ENCODE peak calls at places on chromosomes 2 and 18, in eight cellular contexts. U, M, T, P, Y, K, I and V are unnamed samples. For H3K4me1, the result is how much of the 10 kb centered on the place peaks cover.

GRCh38 chr2:47339745-47340541 is 63.0 kb upstream of the MSH2 start:
- DNase-seq in K (peak), M (no peak), T (no peak), Y (no peak), I (no peak), U (no peak), P (no peak), V (no peak)

GRCh38 chr2:227376911-227377396 is 2.2 kb downstream of the TM4SF20 start:
- DNase-seq in M (no peak), I (no peak), K (peak), T (no peak), P (no peak), Y (no peak), U (no peak), V (no peak)

GRCh38 chr2:37886745-37887144 is 38.3 kb upstream of the RMDN2 start:
- DNase-seq in P (no peak), M (no peak), T (no peak), K (peak), Y (no peak), U (no peak), I (no peak), V (no peak)

GRCh38 chr2:60945341-60945740 is 64.0 kb downstream of the REL start:
- DNase-seq in K (no peak), M (no peak), U (no peak), T (peak), Y (no peak), P (no peak), I (no peak), V (no peak)

GRCh38 chr2:232981767-232982360 is 31.2 kb downstream of the NGEF start:
- DNase-seq in T (no peak), Y (no peak), K (no peak), U (no peak), I (peak), M (no peak), P (no peak), V (no peak)

GRCh38 chr18:7394041-7394440 is 163.2 kb downstream of the LRRC30 start:
- DNase-seq in T (no peak), P (no peak), U (no peak), M (no peak), Y (no peak), K (no peak), I (no peak), V (no peak)

GRCh38 chr18:23837591-23837990 is 148.3 kb downstream of the LAMA3 start:
- DNase-seq in K (peak), T (no peak), Y (no peak), U (peak), M (no peak), P (no peak), I (no peak), V (peak)

GRCh38 chr2:11631462-11631861 is 38.5 kb downstream of the NTSR2 start:
- DNase-seq in T (no peak), P (no peak), K (no peak), I (no peak), M (peak), Y (no peak), U (no peak), V (no peak)

GRCh38 chr2:182649316-182649715 is 66.7 kb upstream of the DNAJC10 start:
- DNase-seq in I (no peak), T (peak), K (peak), M (no peak), P (no peak), Y (no peak), U (no peak), V (no peak)

GRCh38 chr18:22318745-22319407 is 98.8 kb downstream of the CTAGE1 start:
- DNase-seq in M (no peak), T (peak), Y (no peak), P (no peak), I (no peak), U (no peak), K (peak), V (peak)

GRCh38 chr2:38462121-38462634 is 85.1 kb upstream of the ATL2 start:
- DNase-seq in P (no peak), U (no peak), Y (no peak), K (peak), T (no peak), I (no peak), M (no peak), V (no peak)

GRCh38 chr18:69172046-69172445 is 228.6 kb upstream of the DOK6 start:
- DNase-seq in I (no peak), P (no peak), K (peak), Y (no peak), M (no peak), U (no peak), T (no peak), V (no peak)

GRCh38 chr2:124763611-124764010 is 738.5 kb downstream of the CNTNAP5 start:
- DNase-seq in Y (no peak), M (no peak), U (no peak), P (no peak), T (peak), I (no peak), K (no peak), V (no peak)

GRCh38 chr2:238369516-238370481 is 49.5 kb downstream of the TRAF3IP1 start:
- DNase-seq in K (peak), U (no peak), I (no peak), P (no peak), Y (no peak), M (no peak), T (no peak), V (no peak)

GRCh38 chr2:35428548-35428947 is 927.0 kb upstream of the CRIM1 start:
- DNase-seq in P (no peak), K (peak), M (no peak), I (no peak), T (peak), U (no peak), Y (peak), V (no peak)

GRCh38 chr2:1645761-1646476 is 98.4 kb downstream of the PXDN start:
- DNase-seq in Y (no peak), T (no peak), M (no peak), P (no peak), I (no peak), K (no peak), U (no peak), V (peak)

GRCh38 chr2:68124321-68124720 is 33.4 kb upstream of the PNO1 start:
- DNase-seq in T (no peak), K (peak), U (no peak), I (no peak), P (no peak), M (no peak), Y (no peak), V (no peak)

GRCh38 chr2:180983468-180984388 is 3.3 kb downstream of the UBE2E3 start:
- DNase-seq in M (no peak), P (peak), U (no peak), Y (no peak), K (peak), T (peak), I (peak), V (no peak)

GRCh38 chr2:125479143-125479636 is 1176.8 kb upstream of the GYPC start:
- DNase-seq in Y (no peak), M (no peak), U (no peak), P (no peak), T (no peak), I (peak), K (no peak), V (no peak)

GRCh38 chr2:64661770-64662169 is 8.1 kb upstream of the SERTAD2 start:
- DNase-seq in M (no peak), K (no peak), T (no peak), U (no peak), I (no peak), P (no peak), Y (no peak), V (no peak)

GRCh38 chr2:144580521-144581153 is 60.7 kb upstream of the ZEB2 start:
- DNase-seq in K (no peak), U (no peak), I (no peak), M (no peak), T (peak), Y (no peak), P (no peak), V (no peak)

GRCh38 chr2:182240862-182241371 is 185.9 kb downstream of the PDE1A start:
- DNase-seq in I (peak), Y (no peak), T (peak), M (no peak), K (peak), P (no peak), U (no peak), V (no peak)

GRCh38 chr2:240451108-240451611 is 15.7 kb downstream of the GPC1 start:
- DNase-seq in T (no peak), U (no peak), I (no peak), P (no peak), M (no peak), K (no peak), Y (peak), V (peak)

GRCh38 chr18:34709104-34709503 is 994 bp upstream of the DTNA start:
- DNase-seq in Y (no peak), I (no peak), T (no peak), P (no peak), K (peak), U (peak), M (no peak), V (no peak)

GRCh38 chr2:33949371-33949770 is 350.3 kb upstream of the FAM98A start:
- DNase-seq in M (no peak), Y (no peak), T (no peak), P (no peak), I (no peak), U (no peak), K (no peak), V (no peak)

GRCh38 chr2:134912406-134912805 is 6.2 kb upstream of the CCNT2 start:
- DNase-seq in K (peak), T (no peak), M (no peak), I (no peak), U (no peak), P (no peak), Y (no peak), V (no peak)

GRCh38 chr18:48408727-48409590 is at the start of gene ZBTB7C:
- DNase-seq in P (no peak), K (peak), I (peak), U (peak), Y (peak), T (peak), M (no peak), V (peak)

GRCh38 chr2:83915381-83915780 is 543.7 kb downstream of the SUCLG1 start:
- DNase-seq in Y (no peak), P (no peak), U (no peak), M (no peak), I (no peak), K (peak), T (no peak), V (no peak)

GRCh38 chr18:29164020-29164706 is 987.2 kb upstream of the CDH2 start:
- DNase-seq in U (no peak), T (no peak), M (no peak), I (no peak), K (peak), P (no peak), Y (no peak), V (no peak)

GRCh38 chr2:105373895-105374401 is 24.9 kb downstream of the FHL2 start:
- DNase-seq in P (no peak), M (no peak), Y (no peak), U (no peak), T (no peak), I (no peak), K (no peak), V (no peak)

GRCh38 chr2:24917086-24917485 is 3.0 kb downstream of the ADCY3 start:
- DNase-seq in M (no peak), U (no peak), I (no peak), K (peak), Y (no peak), P (no peak), T (no peak), V (no peak)

GRCh38 chr2:83016343-83017110 is 1442.6 kb downstream of the SUCLG1 start:
- DNase-seq in I (no peak), T (peak), U (no peak), M (no peak), P (no peak), K (no peak), Y (no peak), V (no peak)

GRCh38 chr2:38274286-38275276 is 102.5 kb downstream of the ATL2 start:
- DNase-seq in Y (no peak), K (peak), T (peak), U (no peak), M (peak), I (no peak), P (no peak), V (no peak)

GRCh38 chr2:31238906-31239841 is 5.2 kb downstream of the EHD3 start:
- DNase-seq in I (peak), K (no peak), U (no peak), T (no peak), P (no peak), M (no peak), Y (no peak), V (no peak)

GRCh38 chr2:102029405-102029804 is 37.6 kb downstream of the IL1R2 start:
- DNase-seq in U (no peak), P (no peak), I (no peak), T (no peak), K (no peak), M (no peak), Y (no peak), V (no peak)

GRCh38 chr2:102027703-102028059 is 35.9 kb downstream of the IL1R2 start:
- DNase-seq in I (no peak), Y (no peak), K (no peak), M (peak), T (no peak), U (no peak), P (no peak), V (no peak)

GRCh38 chr2:102029952-102030351 is 38.2 kb downstream of the IL1R2 start:
- DNase-seq in M (no peak), P (no peak), I (no peak), Y (no peak), U (no peak), K (no peak), T (no peak), V (no peak)

GRCh38 chr2:102027036-102027702 is 35.4 kb downstream of the IL1R2 start:
- DNase-seq in U (peak), M (peak), I (no peak), Y (no peak), P (no peak), T (no peak), K (peak), V (no peak)

GRCh38 chr2:102028470-102028869 is 36.7 kb downstream of the IL1R2 start:
- DNase-seq in M (no peak), P (no peak), K (no peak), U (no peak), I (no peak), Y (no peak), T (no peak), V (no peak)
- H3K4me1 ChIP-seq in M (under half), P (under half), K (under half), U (under half), I (under half), Y (half or more), T (under half), V (under half)

GRCh38 chr2:41927581-41928260 is 120.1 kb upstream of the PKDCC start:
- DNase-seq in I (no peak), T (no peak), P (no peak), K (peak), U (no peak), Y (no peak), M (no peak), V (no peak)

GRCh38 chr2:41926614-41927580 is 120.9 kb upstream of the PKDCC start:
- DNase-seq in U (peak), T (no peak), I (no peak), P (no peak), K (peak), Y (no peak), M (peak), V (no peak)

GRCh38 chr2:41930807-41931566 is 116.8 kb upstream of the PKDCC start:
- DNase-seq in K (peak), T (no peak), P (no peak), U (no peak), Y (no peak), I (no peak), M (no peak), V (no peak)

GRCh38 chr2:41925009-41925408 is 122.8 kb upstream of the PKDCC start:
- DNase-seq in Y (no peak), P (no peak), U (no peak), I (peak), M (no peak), K (no peak), T (no peak), V (no peak)

DNA sequence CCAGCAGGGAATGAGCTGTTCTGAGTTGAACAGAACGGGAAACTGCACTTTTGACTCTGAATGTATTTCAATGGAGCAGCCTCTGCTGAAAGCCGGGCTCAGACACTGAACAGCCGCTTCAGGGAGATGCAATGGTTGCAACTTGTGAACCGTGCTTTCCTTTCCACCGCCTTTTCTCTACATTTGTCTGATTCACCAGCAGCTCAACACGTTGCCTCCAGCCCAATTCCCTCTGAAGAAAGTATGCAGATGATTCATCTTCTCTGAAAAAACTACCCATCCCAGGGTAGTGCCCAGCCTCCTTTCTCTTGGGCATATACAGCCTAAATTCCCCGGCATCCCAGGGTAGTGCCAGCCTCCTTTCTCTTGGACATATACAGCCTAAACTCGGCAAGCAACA is 119.2 kb upstream of the PKDCC start:
- DNase-seq in P (no peak), M (no peak), U (no peak), T (no peak), I (no peak), Y (no peak), K (peak), V (no peak)
- H3K4me1 ChIP-seq in P (under half), M (half or more), U (under half), T (under half), I (under half), Y (under half), K (under half), V (under half)

DNA sequence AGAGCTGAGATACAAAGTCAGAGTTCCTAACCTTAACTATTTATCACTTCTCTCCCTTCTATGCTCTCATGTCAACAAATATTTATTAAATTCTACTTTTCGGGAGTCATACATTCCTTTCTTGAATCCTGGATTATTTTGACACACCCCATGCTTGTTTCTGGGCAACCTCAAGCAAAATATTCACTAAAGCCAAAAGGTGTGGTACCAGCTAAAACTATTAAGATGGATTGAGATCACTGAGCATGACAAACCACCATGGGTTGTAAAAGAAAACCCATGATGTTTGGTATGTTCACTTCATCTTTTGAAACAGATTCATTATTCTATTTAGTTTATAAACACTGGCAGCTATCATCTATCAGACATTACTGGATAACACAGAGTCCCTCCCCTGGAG is 32.5 kb downstream of the DPP4 start:
- DNase-seq in Y (no peak), M (no peak), U (no peak), T (no peak), I (no peak), P (no peak), K (no peak), V (no peak)
- H3K4me1 ChIP-seq in Y (under half), M (under half), U (under half), T (under half), I (under half), P (under half), K (under half), V (under half)

DNA sequence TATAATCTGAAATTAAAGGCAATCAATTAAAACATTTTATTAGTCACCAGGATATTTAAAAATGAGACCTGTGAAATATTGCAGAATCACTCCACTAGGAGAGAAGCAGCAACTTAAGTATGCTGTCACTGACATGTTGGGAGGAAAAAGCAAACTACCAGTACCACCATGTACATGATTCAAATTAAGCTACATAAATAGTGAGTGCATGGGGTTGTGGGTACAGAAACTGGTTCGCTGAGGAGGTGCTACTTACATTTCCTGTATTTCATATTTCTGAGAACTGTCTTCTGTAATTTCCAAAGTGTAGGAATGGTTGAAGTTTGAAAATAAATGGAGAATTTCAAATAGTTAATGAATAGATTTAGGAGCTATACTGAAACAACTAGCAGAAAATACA is 7.9 kb upstream of the NR4A2 start:
- DNase-seq in I (no peak), M (no peak), Y (no peak), P (no peak), T (no peak), U (no peak), K (no peak), V (no peak)
- H3K4me1 ChIP-seq in I (under half), M (under half), Y (under half), P (under half), T (under half), U (under half), K (under half), V (under half)

DNA sequence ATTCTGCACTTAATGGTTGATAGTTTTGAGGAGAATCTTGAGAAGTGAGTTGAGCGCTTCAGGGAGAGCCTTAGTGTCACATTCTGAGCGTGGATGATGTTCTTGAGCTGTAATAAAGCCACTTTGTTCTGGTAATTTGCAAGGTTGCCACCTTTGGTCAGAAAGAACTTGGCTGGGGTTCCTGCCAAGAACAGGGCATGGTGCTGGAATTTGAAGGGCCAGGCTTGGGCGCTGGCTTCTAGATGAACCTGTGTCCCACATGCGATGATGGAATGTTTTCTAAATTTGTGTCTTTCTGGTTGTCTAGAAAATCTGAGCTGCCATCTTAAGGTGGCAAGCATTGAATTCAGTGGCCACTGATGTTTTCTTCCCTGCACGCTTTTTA is 124.1 kb upstream of the EML6 start:
- DNase-seq in P (no peak), T (no peak), I (peak), U (no peak), K (no peak), M (no peak), Y (no peak), V (no peak)
- H3K4me1 ChIP-seq in P (under half), T (under half), I (half or more), U (under half), K (under half), M (half or more), Y (half or more), V (under half)

GRCh38 chr2:174613545-174613944 is 15.9 kb upstream of the WIPF1 start:
- DNase-seq in I (no peak), M (no peak), K (no peak), Y (no peak), P (no peak), U (no peak), T (no peak), V (no peak)

GRCh38 chr2:174611006-174611405 is 13.4 kb upstream of the WIPF1 start:
- DNase-seq in U (no peak), K (no peak), I (no peak), T (no peak), P (no peak), M (no peak), Y (no peak), V (no peak)

GRCh38 chr2:174611851-174612250 is 14.2 kb upstream of the WIPF1 start:
- DNase-seq in K (no peak), P (no peak), T (no peak), M (no peak), U (no peak), Y (no peak), I (no peak), V (no peak)

GRCh38 chr2:174614261-174614660 is 16.7 kb upstream of the WIPF1 start:
- DNase-seq in K (no peak), I (no peak), P (no peak), T (no peak), M (no peak), U (no peak), Y (no peak), V (no peak)

DNA sequence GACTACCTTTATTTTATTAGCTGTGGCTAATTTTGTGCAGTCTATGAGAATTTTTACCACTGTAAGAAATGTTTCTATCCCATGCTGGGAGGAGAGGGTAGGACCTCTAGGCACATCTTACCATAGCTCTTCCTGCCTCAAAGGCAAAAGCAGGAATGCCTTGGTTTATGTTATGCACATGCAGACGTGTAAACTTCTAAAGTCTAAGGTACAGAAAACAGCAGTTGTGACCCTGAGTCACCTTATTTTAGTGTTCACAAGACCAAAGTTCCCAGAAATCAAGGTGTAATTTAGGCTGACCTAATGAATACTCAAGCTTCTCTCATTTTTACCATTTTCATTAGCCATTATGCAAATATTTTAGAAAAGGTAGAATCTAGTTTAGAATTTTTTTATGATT is 15.4 kb upstream of the WIPF1 start:
- DNase-seq in Y (no peak), T (no peak), U (no peak), M (no peak), P (no peak), K (no peak), I (no peak), V (no peak)
- H3K4me1 ChIP-seq in Y (under half), T (under half), U (under half), M (under half), P (under half), K (under half), I (under half), V (under half)

GRCh38 chr2:127634066-127634617 is 11.8 kb upstream of the GPR17 start:
- DNase-seq in K (no peak), U (no peak), P (peak), Y (no peak), M (no peak), I (no peak), T (no peak), V (no peak)
- H3K4me1 ChIP-seq in K (under half), U (under half), P (half or more), Y (half or more), M (under half), I (under half), T (under half), V (under half)